ENCODE peak calls at places on chromosomes 4 and X, in six cellular contexts. J is BJ, V is fibroblast of pulmonary artery, D is uterus, Q is brain microvascular endothelial cell, S is choroid plexus epithelial cell. I is an unnamed sample.
A peak's percentile ranks its signal among the peaks of the same experiment; 100 is the strongest.

GRCh38 chrX:136736690-136737089 is 44.0 kb downstream of the ARHGEF6 start:
- DNase-seq in J (no peak), V (no peak), D (no peak), Q (no peak), S (no peak), I (no peak)

GRCh38 chr4:124526760-124527159 is 185.8 kb downstream of the ANKRD50 start:
- DNase-seq in J (no peak), V (no peak), D (no peak), Q (no peak), S (peak; percentile 4), I (no peak)

GRCh38 chrX:34299451-34299967 is 167.4 kb upstream of the FAM47A start:
- DNase-seq in J (no peak), V (peak; percentile 7), D (no peak), Q (no peak), S (no peak), I (no peak)

GRCh38 chr4:137116144-137116543 is 416.1 kb downstream of the PCDH18 start:
- DNase-seq in J (no peak), V (no peak), D (no peak), Q (peak; percentile 12), S (no peak), I (no peak)

GRCh38 chrX:63258144-63258543 is 93.0 kb downstream of the SPIN4 start:
- DNase-seq in J (no peak), V (no peak), D (no peak), Q (no peak), S (no peak), I (peak; percentile 39)

GRCh38 chr4:101238706-101239105 is 108.6 kb downstream of the PPP3CA start:
- DNase-seq in J (no peak), V (peak; percentile 76), D (no peak), Q (no peak), S (peak; percentile 82), I (peak; percentile 70)

GRCh38 chr4:158861281-158861680 is 92.5 kb downstream of the FNIP2 start:
- DNase-seq in J (no peak), V (no peak), D (no peak), Q (no peak), S (no peak), I (no peak)

GRCh38 chr4:76738081-76738931 is 159.6 kb downstream of the SOWAHB start:
- DNase-seq in J (peak; percentile 89), V (peak; percentile 73), D (peak; percentile 63), Q (no peak), S (peak; percentile 45), I (peak; percentile 87)

GRCh38 chr4:186307497-186307896 is 41.5 kb downstream of the F11 start:
- DNase-seq in J (no peak), V (no peak), D (no peak), Q (no peak), S (no peak), I (no peak)

GRCh38 chrX:113548308-113549015 is 707.8 kb upstream of the AMOT start:
- DNase-seq in J (no peak), V (no peak), D (no peak), Q (no peak), S (no peak), I (no peak)

GRCh38 chr4:43999669-44000068 is 448.9 kb downstream of the KCTD8 start:
- DNase-seq in J (no peak), V (no peak), D (no peak), Q (no peak), S (no peak), I (no peak)

GRCh38 chr4:172996571-172997216 is 171.9 kb upstream of the GALNT7 start:
- DNase-seq in J (no peak), V (peak; percentile 80), D (no peak), Q (peak; percentile 85), S (peak; percentile 91), I (peak; percentile 84)

GRCh38 chr4:8847764-8848163 is 23.9 kb downstream of the HMX1 start:
- DNase-seq in J (no peak), V (no peak), D (no peak), Q (peak; percentile 3), S (peak; percentile 52), I (no peak)

GRCh38 chrX:123830309-123830708 is 29.5 kb upstream of the XIAP start:
- DNase-seq in J (no peak), V (no peak), D (no peak), Q (no peak), S (peak; percentile 39), I (no peak)

GRCh38 chrX:46758163-46758955 is 559 bp downstream of the SLC9A7 start:
- DNase-seq in J (no peak), V (no peak), D (no peak), Q (no peak), S (no peak), I (no peak)

GRCh38 chrX:140701480-140701879 is 8.1 kb upstream of the LINC00632 start:
- DNase-seq in J (no peak), V (peak; percentile 62), D (no peak), Q (peak; percentile 29), S (peak; percentile 43), I (peak; percentile 26)

GRCh38 chrX:103688949-103689348 is 2.5 kb upstream of the MORF4L2 start:
- DNase-seq in J (no peak), V (peak; percentile 59), D (no peak), Q (peak; percentile 5), S (peak; percentile 58), I (peak; percentile 58)

GRCh38 chrX:102185967-102186720 is 29.0 kb upstream of the TCP11X1 start:
- DNase-seq in J (no peak), V (no peak), D (no peak), Q (no peak), S (no peak), I (no peak)

GRCh38 chrX:15605233-15605632 is 4.5 kb upstream of the ACE2 start:
- DNase-seq in J (no peak), V (no peak), D (no peak), Q (no peak), S (no peak), I (no peak)

GRCh38 chrX:15601932-15602331 is 1.2 kb upstream of the ACE2 start:
- DNase-seq in J (no peak), V (no peak), D (no peak), Q (no peak), S (no peak), I (no peak)

GRCh38 chrX:15607067-15607466 is 6.3 kb upstream of the ACE2 start:
- DNase-seq in J (no peak), V (no peak), D (no peak), Q (no peak), S (no peak), I (no peak)

GRCh38 chrX:15602761-15603160 is 2.0 kb upstream of the ACE2 start:
- DNase-seq in J (no peak), V (no peak), D (no peak), Q (no peak), S (no peak), I (no peak)

DNA sequence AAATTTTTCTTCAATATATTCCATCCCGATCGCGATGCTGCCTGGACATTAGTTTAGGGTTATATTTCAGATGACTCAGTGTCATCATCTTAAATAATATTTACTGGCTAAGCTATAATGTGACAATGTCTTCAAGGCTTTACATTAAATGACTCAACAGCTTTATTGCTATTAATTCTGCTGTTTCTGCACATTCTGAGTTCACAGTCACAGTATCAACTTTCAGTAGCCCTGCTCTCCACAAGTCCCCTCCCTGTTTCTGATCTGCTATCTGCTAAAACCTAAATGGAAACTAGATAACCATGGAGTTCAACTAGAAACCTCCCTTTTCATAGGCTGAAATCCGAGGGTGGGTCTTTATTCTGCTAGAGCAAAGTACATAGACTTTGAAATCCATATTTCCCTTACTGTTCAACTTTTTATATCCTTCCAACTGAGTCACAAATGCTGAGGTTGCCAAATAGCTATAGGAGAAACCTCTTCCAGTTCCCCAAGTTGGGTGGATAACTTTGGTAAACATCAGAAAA is 5.4 kb upstream of the ACE2 start:
- DNase-seq in J (no peak), V (no peak), D (no peak), Q (no peak), S (no peak), I (no peak)
- H3K4me3 ChIP-seq in J (no peak overlapping the region), V (no peak overlapping the region), D (no peak overlapping the region), Q (no peak overlapping the region), S (no peak overlapping the region), I (no peak overlapping the region)

GRCh38 chr4:92163348-92163747 is 140.4 kb upstream of the GRID2 start:
- DNase-seq in J (no peak), V (peak; percentile 17), D (no peak), Q (no peak), S (peak; percentile 17), I (peak; percentile 6)
- TF ChIP-seq CTCF in J (peak; percentile 20), V (peak; percentile 42), D (no peak), Q (peak; percentile 56), S (peak; percentile 52), I (peak; percentile 29)

GRCh38 chr4:74933562-74934015 is 673 bp downstream of the PARM1 start:
- DNase-seq in J (no peak), V (peak; percentile 1), D (peak; percentile 17), Q (no peak), S (peak; percentile 2), I (peak; percentile 9)

GRCh38 chr4:74934822-74935326 is 2.0 kb downstream of the PARM1 start:
- DNase-seq in J (no peak), V (no peak), D (peak; percentile 22), Q (no peak), S (no peak), I (no peak)

GRCh38 chr4:74932010-74932409 is 906 bp upstream of the PARM1 start:
- DNase-seq in J (no peak), V (no peak), D (no peak), Q (no peak), S (no peak), I (no peak)

GRCh38 chr4:74932832-74933561 is at the start of gene PARM1:
- DNase-seq in J (peak; percentile 2), V (peak; percentile 72), D (peak; percentile 85), Q (peak; percentile 82), S (peak; percentile 74), I (peak; percentile 60)

DNA sequence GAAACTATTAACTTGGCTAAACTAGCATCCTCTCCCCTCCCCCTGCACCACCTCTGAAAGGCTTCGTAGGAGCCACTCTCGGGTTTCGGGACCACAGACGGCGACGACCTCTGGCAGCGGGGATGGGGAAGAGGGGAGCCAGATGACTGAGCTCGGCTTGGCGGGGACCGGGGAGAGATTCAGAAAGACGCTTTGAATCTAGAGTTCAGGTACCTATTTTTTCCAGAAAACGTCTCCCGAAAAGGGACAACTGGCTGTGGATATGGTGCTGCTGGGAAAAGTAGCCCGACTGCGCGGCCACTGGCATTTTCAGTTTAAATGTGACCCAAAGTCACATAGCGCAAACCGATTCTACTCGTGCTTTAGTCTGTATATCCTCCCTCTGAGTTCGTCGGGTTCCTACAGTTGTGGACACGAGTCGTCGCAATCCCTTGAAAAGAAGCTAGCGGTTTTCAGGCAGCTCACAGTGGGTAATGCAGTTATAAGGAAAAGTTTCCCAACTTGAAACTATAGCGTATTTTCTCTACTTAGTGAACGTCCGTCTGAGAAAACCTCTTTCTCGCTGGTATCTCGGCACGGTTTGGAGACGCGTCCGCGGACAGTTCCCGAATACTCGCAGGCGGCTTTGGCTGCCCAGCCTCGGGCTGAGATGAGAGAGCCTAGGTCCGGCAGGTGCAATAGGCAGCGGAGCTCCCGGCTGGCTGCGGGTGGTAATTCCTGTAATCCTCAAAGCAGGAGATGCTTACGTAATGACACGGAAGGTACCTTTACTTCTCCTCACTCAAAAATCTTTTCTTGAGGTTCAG is 1.3 kb downstream of the PARM1 start:
- DNase-seq in J (no peak), V (peak; percentile 24), D (peak; percentile 22), Q (peak; percentile 34), S (peak; percentile 23), I (peak; percentile 20)
- H3K4me3 ChIP-seq in J (no peak overlapping the region), V (peak overlapping the region; percentile 31), D (peak overlapping the region; percentile 84), Q (peak overlapping the region; percentile 54), S (peak overlapping the region; percentile 26), I (peak overlapping the region; percentile 46)

GRCh38 chrX:110420771-110421498 is 62.3 kb downstream of the RTL9 start:
- DNase-seq in J (no peak), V (no peak), D (no peak), Q (no peak), S (peak; percentile 12), I (no peak)
- TF ChIP-seq CTCF in J (peak; percentile 25), V (peak; percentile 32), D (no peak), Q (peak; percentile 59), S (peak; percentile 31), I (peak; percentile 25)